ENCODE peak calls at places on chromosomes 13 and 19, in six cellular contexts. One of them, this sample, is unnamed.

GRCh38 chr19:11881151-11881800 is 6.3 kb upstream of the ZNF69 start:
- DNase-seq in fibroblast of lung: peak; percentile 62
- DNase-seq in testis: peak; percentile 75
- DNase-seq in neural progenitor cell: peak; percentile 85
- DNase-seq in tibial artery: peak; percentile 66
- DNase-seq in lower lobe of right lung: peak; percentile 51
- DNase-seq in this sample: peak; percentile 80

GRCh38 chr19:48333467-48334384 is 8.4 kb downstream of the EMP3 start:
- DNase-seq in fibroblast of lung: peak; percentile 93
- DNase-seq in testis: peak; percentile 95
- DNase-seq in neural progenitor cell: peak; percentile 94
- DNase-seq in tibial artery: peak; percentile 93
- DNase-seq in lower lobe of right lung: peak; percentile 96
- DNase-seq in this sample: peak; percentile 98

GRCh38 chr19:15464394-15465385 is at the start of gene RASAL3:
- DNase-seq in fibroblast of lung: no peak
- DNase-seq in testis: no peak
- DNase-seq in neural progenitor cell: no peak
- DNase-seq in tibial artery: no peak
- DNase-seq in lower lobe of right lung: peak; percentile 59
- DNase-seq in this sample: no peak

GRCh38 chr13:77596777-77597176 is 61.3 kb downstream of the SCEL start:
- DNase-seq in fibroblast of lung: no peak
- DNase-seq in testis: no peak
- DNase-seq in neural progenitor cell: no peak
- DNase-seq in tibial artery: no peak
- DNase-seq in lower lobe of right lung: no peak
- DNase-seq in this sample: no peak

GRCh38 chr13:112453207-112453829 is 77.2 kb downstream of the SPACA7 start:
- DNase-seq in fibroblast of lung: no peak
- DNase-seq in testis: no peak
- DNase-seq in neural progenitor cell: no peak
- DNase-seq in tibial artery: no peak
- DNase-seq in lower lobe of right lung: no peak
- DNase-seq in this sample: peak; percentile 48

GRCh38 chr13:75076476-75076875 is 405.5 kb downstream of the TBC1D4 start:
- DNase-seq in fibroblast of lung: no peak
- DNase-seq in testis: no peak
- DNase-seq in neural progenitor cell: peak; percentile 9
- DNase-seq in tibial artery: no peak
- DNase-seq in lower lobe of right lung: no peak
- DNase-seq in this sample: no peak

GRCh38 chr13:49669735-49670309 is 21.5 kb downstream of the EBPL start:
- DNase-seq in fibroblast of lung: peak; percentile 86
- DNase-seq in testis: peak; percentile 70
- DNase-seq in neural progenitor cell: peak; percentile 77
- DNase-seq in tibial artery: no peak
- DNase-seq in lower lobe of right lung: no peak
- DNase-seq in this sample: peak; percentile 87

GRCh38 chr13:35256459-35257148 is 219.9 kb downstream of the MAB21L1 start:
- DNase-seq in fibroblast of lung: no peak
- DNase-seq in testis: no peak
- DNase-seq in neural progenitor cell: no peak
- DNase-seq in tibial artery: no peak
- DNase-seq in lower lobe of right lung: no peak
- DNase-seq in this sample: no peak

GRCh38 chr13:73740681-73741080 is 393.5 kb downstream of the KLF12 start:
- DNase-seq in fibroblast of lung: no peak
- DNase-seq in testis: peak; percentile 22
- DNase-seq in neural progenitor cell: no peak
- DNase-seq in tibial artery: no peak
- DNase-seq in lower lobe of right lung: no peak
- DNase-seq in this sample: no peak

GRCh38 chr13:26965058-26965380 is 204.4 kb upstream of the GPR12 start:
- DNase-seq in fibroblast of lung: no peak
- DNase-seq in testis: no peak
- DNase-seq in neural progenitor cell: no peak
- DNase-seq in tibial artery: no peak
- DNase-seq in lower lobe of right lung: peak; percentile 37
- DNase-seq in this sample: no peak

GRCh38 chr13:106532111-106532929 is 3.1 kb downstream of the EFNB2 start:
- DNase-seq in fibroblast of lung: peak; percentile 56
- DNase-seq in testis: peak; percentile 50
- DNase-seq in neural progenitor cell: peak; percentile 59
- DNase-seq in tibial artery: no peak
- DNase-seq in lower lobe of right lung: no peak
- DNase-seq in this sample: no peak

GRCh38 chr13:51180853-51181511 is 41.2 kb upstream of the FAM124A start:
- DNase-seq in fibroblast of lung: no peak
- DNase-seq in testis: no peak
- DNase-seq in neural progenitor cell: no peak
- DNase-seq in tibial artery: no peak
- DNase-seq in lower lobe of right lung: no peak
- DNase-seq in this sample: no peak

GRCh38 chr13:51175639-51176038 is 46.6 kb upstream of the FAM124A start:
- DNase-seq in fibroblast of lung: no peak
- DNase-seq in testis: no peak
- DNase-seq in neural progenitor cell: no peak
- DNase-seq in tibial artery: no peak
- DNase-seq in lower lobe of right lung: no peak
- DNase-seq in this sample: no peak

GRCh38 chr13:51177188-51177587 is 45.0 kb upstream of the FAM124A start:
- DNase-seq in fibroblast of lung: no peak
- DNase-seq in testis: no peak
- DNase-seq in neural progenitor cell: no peak
- DNase-seq in tibial artery: no peak
- DNase-seq in lower lobe of right lung: no peak
- DNase-seq in this sample: no peak

GRCh38 chr13:51179432-51179971 is 42.7 kb upstream of the FAM124A start:
- DNase-seq in fibroblast of lung: no peak
- DNase-seq in testis: no peak
- DNase-seq in neural progenitor cell: no peak
- DNase-seq in tibial artery: no peak
- DNase-seq in lower lobe of right lung: no peak
- DNase-seq in this sample: no peak

DNA sequence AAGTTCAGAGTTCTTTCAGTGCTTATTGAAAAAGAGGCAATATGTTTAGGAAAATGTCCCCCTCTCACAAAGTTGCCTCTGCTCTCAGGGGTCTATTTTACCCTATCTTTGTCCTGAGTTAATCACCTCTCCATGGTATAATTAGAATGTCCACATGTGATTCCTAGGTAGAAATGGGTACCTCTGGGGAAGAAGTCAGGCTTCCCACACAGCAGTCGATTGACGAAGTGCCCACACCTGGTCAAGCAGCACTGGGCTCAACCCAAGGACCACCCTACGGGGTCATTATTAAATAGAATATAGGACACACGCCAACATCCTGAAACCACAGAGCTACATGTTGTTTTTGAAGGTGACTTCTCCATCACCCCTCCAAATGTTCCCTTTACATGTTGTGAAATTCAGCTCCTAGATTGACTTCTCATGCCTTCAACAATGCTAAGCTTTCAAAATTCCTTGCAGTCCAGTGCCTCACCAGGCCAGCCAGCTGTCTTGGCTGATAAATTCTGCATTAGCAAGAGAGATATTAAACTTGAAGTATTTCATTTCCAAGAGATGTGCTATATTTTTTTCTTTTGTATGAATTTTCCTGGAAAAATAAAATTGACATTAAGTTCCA is 43.6 kb upstream of the FAM124A start:
- DNase-seq in fibroblast of lung: no peak
- DNase-seq in testis: no peak
- DNase-seq in neural progenitor cell: no peak
- DNase-seq in tibial artery: no peak
- DNase-seq in lower lobe of right lung: no peak
- DNase-seq in this sample: no peak
- H3K36me3 ChIP-seq in fibroblast of lung: no peaks in the 10 kb centered on the region
- H3K36me3 ChIP-seq in testis: no peaks in the 10 kb centered on the region
- H3K36me3 ChIP-seq in neural progenitor cell: no peaks in the 10 kb centered on the region
- H3K36me3 ChIP-seq in tibial artery: no peaks in the 10 kb centered on the region
- H3K36me3 ChIP-seq in lower lobe of right lung: no peaks in the 10 kb centered on the region
- H3K36me3 ChIP-seq in this sample: peaks cover 34% of the 10 kb centered on the region

GRCh38 chr19:2805991-2806649 is 13.5 kb upstream of the ZNF554 start:
- DNase-seq in fibroblast of lung: no peak
- DNase-seq in testis: no peak
- DNase-seq in neural progenitor cell: no peak
- DNase-seq in tibial artery: no peak
- DNase-seq in lower lobe of right lung: no peak
- DNase-seq in this sample: peak; percentile 50
- H3K36me3 ChIP-seq in fibroblast of lung: peaks cover 22% of the 10 kb centered on the region
- H3K36me3 ChIP-seq in testis: no peaks in the 10 kb centered on the region
- H3K36me3 ChIP-seq in neural progenitor cell: no peaks in the 10 kb centered on the region
- H3K36me3 ChIP-seq in tibial artery: peaks cover 68% of the 10 kb centered on the region
- H3K36me3 ChIP-seq in lower lobe of right lung: peaks cover 58% of the 10 kb centered on the region
- H3K36me3 ChIP-seq in this sample: peaks cover 24% of the 10 kb centered on the region

GRCh38 chr19:45882652-45883585 is 3.0 kb downstream of the IRF2BP1 start:
- DNase-seq in fibroblast of lung: peak; percentile 87
- DNase-seq in testis: peak; percentile 89
- DNase-seq in neural progenitor cell: peak; percentile 92
- DNase-seq in tibial artery: peak; percentile 85
- DNase-seq in lower lobe of right lung: peak; percentile 90
- DNase-seq in this sample: peak; percentile 98

GRCh38 chr19:45881909-45882528 is 3.9 kb downstream of the IRF2BP1 start:
- DNase-seq in fibroblast of lung: no peak
- DNase-seq in testis: no peak
- DNase-seq in neural progenitor cell: no peak
- DNase-seq in tibial artery: no peak
- DNase-seq in lower lobe of right lung: no peak
- DNase-seq in this sample: peak; percentile 80

GRCh38 chr19:45884682-45885555 is 1.0 kb downstream of the IRF2BP1 start:
- DNase-seq in fibroblast of lung: no peak
- DNase-seq in testis: no peak
- DNase-seq in neural progenitor cell: peak; percentile 32
- DNase-seq in tibial artery: no peak
- DNase-seq in lower lobe of right lung: no peak
- DNase-seq in this sample: peak; percentile 82

GRCh38 chr19:45883881-45884681 is 1.9 kb downstream of the IRF2BP1 start:
- DNase-seq in fibroblast of lung: no peak
- DNase-seq in testis: no peak
- DNase-seq in neural progenitor cell: no peak
- DNase-seq in tibial artery: no peak
- DNase-seq in lower lobe of right lung: no peak
- DNase-seq in this sample: peak; percentile 60

DNA sequence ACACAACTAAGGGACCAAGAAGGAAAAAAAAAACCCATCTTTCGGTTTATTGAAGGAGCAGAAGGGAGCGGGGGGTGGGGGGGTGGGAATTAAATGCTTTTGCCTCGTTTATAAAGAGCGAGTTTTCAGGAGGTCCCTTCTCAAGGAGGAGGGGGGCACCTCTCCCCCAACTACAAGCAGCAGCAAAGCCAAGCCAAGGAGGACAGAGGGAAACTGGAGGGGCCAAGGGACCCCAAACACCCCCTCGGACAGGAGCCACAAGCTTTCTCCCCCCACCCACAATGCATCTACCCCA is 2.4 kb downstream of the IRF2BP1 start:
- DNase-seq in fibroblast of lung: no peak
- DNase-seq in testis: no peak
- DNase-seq in neural progenitor cell: no peak
- DNase-seq in tibial artery: no peak
- DNase-seq in lower lobe of right lung: no peak
- DNase-seq in this sample: no peak
- H3K36me3 ChIP-seq in fibroblast of lung: peaks cover 8% of the 10 kb centered on the region
- H3K36me3 ChIP-seq in testis: no peaks in the 10 kb centered on the region
- H3K36me3 ChIP-seq in neural progenitor cell: no peaks in the 10 kb centered on the region
- H3K36me3 ChIP-seq in tibial artery: peaks cover 14% of the 10 kb centered on the region
- H3K36me3 ChIP-seq in lower lobe of right lung: peaks cover 10% of the 10 kb centered on the region
- H3K36me3 ChIP-seq in this sample: no peaks in the 10 kb centered on the region

GRCh38 chr19:35005256-35005977 is 5.3 kb downstream of the GRAMD1A start:
- DNase-seq in fibroblast of lung: no peak
- DNase-seq in testis: no peak
- DNase-seq in neural progenitor cell: no peak
- DNase-seq in tibial artery: no peak
- DNase-seq in lower lobe of right lung: peak; percentile 28
- DNase-seq in this sample: peak; percentile 25

GRCh38 chr19:35004517-35005255 is 4.6 kb downstream of the GRAMD1A start:
- DNase-seq in fibroblast of lung: no peak
- DNase-seq in testis: no peak
- DNase-seq in neural progenitor cell: no peak
- DNase-seq in tibial artery: no peak
- DNase-seq in lower lobe of right lung: peak; percentile 33
- DNase-seq in this sample: peak; percentile 21

GRCh38 chr19:35008891-35009341 is 8.8 kb downstream of the GRAMD1A start:
- DNase-seq in fibroblast of lung: no peak
- DNase-seq in testis: no peak
- DNase-seq in neural progenitor cell: no peak
- DNase-seq in tibial artery: no peak
- DNase-seq in lower lobe of right lung: no peak
- DNase-seq in this sample: no peak

GRCh38 chr19:35006999-35007365 is 6.9 kb downstream of the GRAMD1A start:
- DNase-seq in fibroblast of lung: no peak
- DNase-seq in testis: no peak
- DNase-seq in neural progenitor cell: no peak
- DNase-seq in tibial artery: no peak
- DNase-seq in lower lobe of right lung: no peak
- DNase-seq in this sample: no peak

GRCh38 chr19:35006342-35006998 is 6.3 kb downstream of the GRAMD1A start:
- DNase-seq in fibroblast of lung: peak; percentile 63
- DNase-seq in testis: no peak
- DNase-seq in neural progenitor cell: no peak
- DNase-seq in tibial artery: no peak
- DNase-seq in lower lobe of right lung: peak; percentile 76
- DNase-seq in this sample: no peak
- H3K36me3 ChIP-seq in fibroblast of lung: peaks cover 15% of the 10 kb centered on the region
- H3K36me3 ChIP-seq in testis: no peaks in the 10 kb centered on the region
- H3K36me3 ChIP-seq in neural progenitor cell: no peaks in the 10 kb centered on the region
- H3K36me3 ChIP-seq in tibial artery: peaks cover 31% of the 10 kb centered on the region
- H3K36me3 ChIP-seq in lower lobe of right lung: peaks cover 33% of the 10 kb centered on the region
- H3K36me3 ChIP-seq in this sample: peaks cover 45% of the 10 kb centered on the region

GRCh38 chr19:10817291-10818038 is 18.5 kb downstream of the TMED1 start:
- DNase-seq in fibroblast of lung: peak; percentile 96
- DNase-seq in testis: peak; percentile 61
- DNase-seq in neural progenitor cell: no peak
- DNase-seq in tibial artery: peak; percentile 89
- DNase-seq in lower lobe of right lung: no peak
- DNase-seq in this sample: no peak
- H3K36me3 ChIP-seq in fibroblast of lung: peaks cover 42% of the 10 kb centered on the region
- H3K36me3 ChIP-seq in testis: no peaks in the 10 kb centered on the region
- H3K36me3 ChIP-seq in neural progenitor cell: no peaks in the 10 kb centered on the region
- H3K36me3 ChIP-seq in tibial artery: peaks cover 50% of the 10 kb centered on the region
- H3K36me3 ChIP-seq in lower lobe of right lung: peaks cover 96% of the 10 kb centered on the region
- H3K36me3 ChIP-seq in this sample: peaks cover 11% of the 10 kb centered on the region

GRCh38 chr19:13929956-13930355 is 8.3 kb downstream of the PODNL1 start:
- DNase-seq in fibroblast of lung: no peak
- DNase-seq in testis: no peak
- DNase-seq in neural progenitor cell: no peak
- DNase-seq in tibial artery: no peak
- DNase-seq in lower lobe of right lung: no peak
- DNase-seq in this sample: no peak
- H3K36me3 ChIP-seq in fibroblast of lung: peaks cover 8% of the 10 kb centered on the region
- H3K36me3 ChIP-seq in testis: no peaks in the 10 kb centered on the region
- H3K36me3 ChIP-seq in neural progenitor cell: no peaks in the 10 kb centered on the region
- H3K36me3 ChIP-seq in tibial artery: peaks cover 36% of the 10 kb centered on the region
- H3K36me3 ChIP-seq in lower lobe of right lung: peaks cover 48% of the 10 kb centered on the region
- H3K36me3 ChIP-seq in this sample: peaks cover 3% of the 10 kb centered on the region

This sample was measured in H7.